ENCODE peak calls at places on chromosomes 1 and 21, in six cellular contexts. S is upper lobe of right lung; X is IMR-90; Y is activated CD4-positive, CD25-positive, alpha-beta regulatory T cell; U is fibroblast of lung; F is M059J. P is an unnamed sample.

GRCh38 chr1:223330462-223330861 is 33.5 kb downstream of the SUSD4 start:
- DNase-seq in F (no peak), U (no peak), Y (no peak), X (no peak), S (no peak), P (no peak)

GRCh38 chr1:205026181-205026580 is 16.8 kb upstream of the CNTN2 start:
- DNase-seq in F (no peak), S (no peak), U (no peak), Y (no peak), X (no peak), P (no peak)

GRCh38 chr1:154468480-154469240 is 33.4 kb upstream of the TDRD10 start:
- DNase-seq in X (no peak), F (no peak), U (peak; percentile 19), S (peak; percentile 40), Y (no peak), P (no peak)

GRCh38 chr1:202806845-202807366 is 1.3 kb downstream of the KDM5B start:
- DNase-seq in U (peak; percentile 17), S (peak; percentile 67), X (no peak), Y (no peak), F (peak; percentile 39), P (no peak)

GRCh38 chr1:33363470-33363861 is 42.6 kb upstream of the A3GALT2 start:
- DNase-seq in U (no peak), F (no peak), S (no peak), X (no peak), Y (no peak), P (no peak)

GRCh38 chr1:242703467-242703866 is 179.0 kb upstream of the PLD5 start:
- DNase-seq in Y (no peak), S (no peak), U (no peak), F (no peak), X (no peak), P (no peak)

GRCh38 chr1:237799762-237800474 is 90.8 kb downstream of the ZP4 start:
- DNase-seq in U (no peak), S (no peak), Y (no peak), X (peak; percentile 4), F (peak; percentile 60), P (peak; percentile 1)

GRCh38 chr1:160205974-160206369 is 788 bp downstream of the PEA15 start:
- DNase-seq in S (no peak), F (peak; percentile 78), Y (no peak), U (peak; percentile 70), X (peak; percentile 64), P (peak; percentile 46)

GRCh38 chr1:154803203-154803920 is 66.7 kb downstream of the KCNN3 start:
- DNase-seq in X (no peak), F (peak; percentile 11), S (no peak), U (no peak), Y (no peak), P (no peak)

GRCh38 chr1:203858055-203858454 is 3.3 kb upstream of the SNRPE start:
- DNase-seq in Y (no peak), S (no peak), F (peak; percentile 86), X (peak; percentile 90), U (peak; percentile 88), P (no peak)

GRCh38 chr1:203650012-203650836 is 23.6 kb downstream of the ATP2B4 start:
- DNase-seq in X (peak; percentile 74), U (peak; percentile 80), F (peak; percentile 80), S (peak; percentile 82), Y (peak; percentile 33), P (peak; percentile 63)

GRCh38 chr21:30044447-30045064 is 104.8 kb upstream of the GRIK1 start:
- DNase-seq in Y (no peak), U (peak; percentile 3), X (peak; percentile 7), S (no peak), F (peak; percentile 5), P (no peak)

P was measured in stimulated activated CD8-positive, alpha-beta memory T cell treated with anti-CD3 and anti-CD28 coated beads, Interleukin-7, amount 100 ng/mL, for 4 hours.